ENCODE peak calls at places on chromosomes 3 and 15, in nine cellular contexts. One of them, this sample, is unnamed.

GRCh38 chr3:45528429-45528828 is 66.1 kb upstream of the LIMD1 start:
- DNase-seq in hepatocyte: no peak
- DNase-seq in small intestine: no peak
- DNase-seq in mucosa of descending colon: no peak
- DNase-seq in mesendoderm: no peak
- DNase-seq in tibial artery: no peak
- DNase-seq in lower lobe of right lung: no peak
- DNase-seq in CD8-positive, alpha-beta memory T cell: no peak
- DNase-seq in fibroblast of mammary gland: peak
- DNase-seq in this sample: no peak

GRCh38 chr3:10945683-10946287 is 46.8 kb upstream of the SLC6A1 start:
- DNase-seq in hepatocyte: peak
- DNase-seq in small intestine: peak
- DNase-seq in mucosa of descending colon: no peak
- DNase-seq in mesendoderm: peak
- DNase-seq in tibial artery: peak
- DNase-seq in lower lobe of right lung: peak
- DNase-seq in CD8-positive, alpha-beta memory T cell: peak
- DNase-seq in fibroblast of mammary gland: peak
- DNase-seq in this sample: peak

GRCh38 chr3:113744941-113745272 is 1.1 kb downstream of the NAA50 start:
- DNase-seq in hepatocyte: no peak
- DNase-seq in small intestine: no peak
- DNase-seq in mucosa of descending colon: no peak
- DNase-seq in mesendoderm: no peak
- DNase-seq in tibial artery: no peak
- DNase-seq in lower lobe of right lung: no peak
- DNase-seq in CD8-positive, alpha-beta memory T cell: no peak
- DNase-seq in fibroblast of mammary gland: no peak
- DNase-seq in this sample: no peak

GRCh38 chr15:48547305-48547704 is 98.2 kb downstream of the FBN1 start:
- DNase-seq in hepatocyte: no peak
- DNase-seq in small intestine: no peak
- DNase-seq in mucosa of descending colon: no peak
- DNase-seq in mesendoderm: no peak
- DNase-seq in tibial artery: no peak
- DNase-seq in lower lobe of right lung: no peak
- DNase-seq in CD8-positive, alpha-beta memory T cell: no peak
- DNase-seq in fibroblast of mammary gland: peak
- DNase-seq in this sample: peak

GRCh38 chr15:55358471-55358870 is 39.4 kb downstream of the PIGB start:
- DNase-seq in hepatocyte: no peak
- DNase-seq in small intestine: no peak
- DNase-seq in mucosa of descending colon: no peak
- DNase-seq in mesendoderm: no peak
- DNase-seq in tibial artery: no peak
- DNase-seq in lower lobe of right lung: no peak
- DNase-seq in CD8-positive, alpha-beta memory T cell: no peak
- DNase-seq in fibroblast of mammary gland: no peak
- DNase-seq in this sample: no peak

GRCh38 chr15:60557157-60557556 is 78.2 kb upstream of the ICE2 start:
- DNase-seq in hepatocyte: no peak
- DNase-seq in small intestine: peak
- DNase-seq in mucosa of descending colon: no peak
- DNase-seq in mesendoderm: no peak
- DNase-seq in tibial artery: no peak
- DNase-seq in lower lobe of right lung: no peak
- DNase-seq in CD8-positive, alpha-beta memory T cell: peak
- DNase-seq in fibroblast of mammary gland: no peak
- DNase-seq in this sample: no peak

GRCh38 chr3:84885199-84885882 is 73.4 kb upstream of the CADM2 start:
- DNase-seq in hepatocyte: no peak
- DNase-seq in small intestine: no peak
- DNase-seq in mucosa of descending colon: no peak
- DNase-seq in mesendoderm: no peak
- DNase-seq in tibial artery: no peak
- DNase-seq in lower lobe of right lung: no peak
- DNase-seq in CD8-positive, alpha-beta memory T cell: no peak
- DNase-seq in fibroblast of mammary gland: no peak
- DNase-seq in this sample: no peak

GRCh38 chr15:72970965-72971746 is 81.1 kb upstream of the NEO1 start:
- DNase-seq in hepatocyte: no peak
- DNase-seq in small intestine: no peak
- DNase-seq in mucosa of descending colon: no peak
- DNase-seq in mesendoderm: no peak
- DNase-seq in tibial artery: no peak
- DNase-seq in lower lobe of right lung: no peak
- DNase-seq in CD8-positive, alpha-beta memory T cell: no peak
- DNase-seq in fibroblast of mammary gland: peak
- DNase-seq in this sample: peak

GRCh38 chr15:91561371-91562100 is 292.0 kb upstream of the SLCO3A1 start:
- DNase-seq in hepatocyte: peak
- DNase-seq in small intestine: no peak
- DNase-seq in mucosa of descending colon: no peak
- DNase-seq in mesendoderm: no peak
- DNase-seq in tibial artery: peak
- DNase-seq in lower lobe of right lung: no peak
- DNase-seq in CD8-positive, alpha-beta memory T cell: no peak
- DNase-seq in fibroblast of mammary gland: peak
- DNase-seq in this sample: peak

GRCh38 chr15:40137011-40137906 is 23.6 kb upstream of the BUB1B start:
- DNase-seq in hepatocyte: no peak
- DNase-seq in small intestine: no peak
- DNase-seq in mucosa of descending colon: no peak
- DNase-seq in mesendoderm: peak
- DNase-seq in tibial artery: no peak
- DNase-seq in lower lobe of right lung: no peak
- DNase-seq in CD8-positive, alpha-beta memory T cell: no peak
- DNase-seq in fibroblast of mammary gland: no peak
- DNase-seq in this sample: no peak

GRCh38 chr15:76840830-76841460 is 64.2 kb downstream of the SCAPER start:
- DNase-seq in hepatocyte: peak
- DNase-seq in small intestine: peak
- DNase-seq in mucosa of descending colon: no peak
- DNase-seq in mesendoderm: peak
- DNase-seq in tibial artery: no peak
- DNase-seq in lower lobe of right lung: no peak
- DNase-seq in CD8-positive, alpha-beta memory T cell: no peak
- DNase-seq in fibroblast of mammary gland: peak
- DNase-seq in this sample: peak

GRCh38 chr3:160458151-160458550 is 8.6 kb upstream of the TRIM59 start:
- DNase-seq in hepatocyte: no peak
- DNase-seq in small intestine: no peak
- DNase-seq in mucosa of descending colon: no peak
- DNase-seq in mesendoderm: peak
- DNase-seq in tibial artery: no peak
- DNase-seq in lower lobe of right lung: no peak
- DNase-seq in CD8-positive, alpha-beta memory T cell: no peak
- DNase-seq in fibroblast of mammary gland: no peak
- DNase-seq in this sample: no peak

GRCh38 chr3:97510795-97511194 is 253.8 kb upstream of the ARL6 start:
- DNase-seq in hepatocyte: peak
- DNase-seq in small intestine: peak
- DNase-seq in mucosa of descending colon: no peak
- DNase-seq in mesendoderm: peak
- DNase-seq in tibial artery: no peak
- DNase-seq in lower lobe of right lung: no peak
- DNase-seq in CD8-positive, alpha-beta memory T cell: no peak
- DNase-seq in fibroblast of mammary gland: no peak
- DNase-seq in this sample: no peak

GRCh38 chr15:26648676-26649075 is 124.2 kb downstream of the GABRB3 start:
- DNase-seq in hepatocyte: no peak
- DNase-seq in small intestine: no peak
- DNase-seq in mucosa of descending colon: no peak
- DNase-seq in mesendoderm: no peak
- DNase-seq in tibial artery: no peak
- DNase-seq in lower lobe of right lung: no peak
- DNase-seq in CD8-positive, alpha-beta memory T cell: no peak
- DNase-seq in fibroblast of mammary gland: no peak
- DNase-seq in this sample: no peak

GRCh38 chr15:43052860-43053259 is 53.0 kb downstream of the UBR1 start:
- DNase-seq in hepatocyte: no peak
- DNase-seq in small intestine: no peak
- DNase-seq in mucosa of descending colon: no peak
- DNase-seq in mesendoderm: no peak
- DNase-seq in tibial artery: no peak
- DNase-seq in lower lobe of right lung: no peak
- DNase-seq in CD8-positive, alpha-beta memory T cell: no peak
- DNase-seq in fibroblast of mammary gland: no peak
- DNase-seq in this sample: no peak

GRCh38 chr15:43056696-43057095 is 49.1 kb downstream of the UBR1 start:
- DNase-seq in hepatocyte: no peak
- DNase-seq in small intestine: no peak
- DNase-seq in mucosa of descending colon: no peak
- DNase-seq in mesendoderm: no peak
- DNase-seq in tibial artery: no peak
- DNase-seq in lower lobe of right lung: no peak
- DNase-seq in CD8-positive, alpha-beta memory T cell: no peak
- DNase-seq in fibroblast of mammary gland: no peak
- DNase-seq in this sample: no peak
- H3K4me3 ChIP-seq in hepatocyte: no peak
- H3K4me3 ChIP-seq in small intestine: no peak
- H3K4me3 ChIP-seq in mucosa of descending colon: no peak
- H3K4me3 ChIP-seq in mesendoderm: no peak
- H3K4me3 ChIP-seq in tibial artery: no peak
- H3K4me3 ChIP-seq in lower lobe of right lung: no peak
- H3K4me3 ChIP-seq in CD8-positive, alpha-beta memory T cell: no peak
- H3K4me3 ChIP-seq in fibroblast of mammary gland: no peak
- H3K4me3 ChIP-seq in this sample: no peak

DNA sequence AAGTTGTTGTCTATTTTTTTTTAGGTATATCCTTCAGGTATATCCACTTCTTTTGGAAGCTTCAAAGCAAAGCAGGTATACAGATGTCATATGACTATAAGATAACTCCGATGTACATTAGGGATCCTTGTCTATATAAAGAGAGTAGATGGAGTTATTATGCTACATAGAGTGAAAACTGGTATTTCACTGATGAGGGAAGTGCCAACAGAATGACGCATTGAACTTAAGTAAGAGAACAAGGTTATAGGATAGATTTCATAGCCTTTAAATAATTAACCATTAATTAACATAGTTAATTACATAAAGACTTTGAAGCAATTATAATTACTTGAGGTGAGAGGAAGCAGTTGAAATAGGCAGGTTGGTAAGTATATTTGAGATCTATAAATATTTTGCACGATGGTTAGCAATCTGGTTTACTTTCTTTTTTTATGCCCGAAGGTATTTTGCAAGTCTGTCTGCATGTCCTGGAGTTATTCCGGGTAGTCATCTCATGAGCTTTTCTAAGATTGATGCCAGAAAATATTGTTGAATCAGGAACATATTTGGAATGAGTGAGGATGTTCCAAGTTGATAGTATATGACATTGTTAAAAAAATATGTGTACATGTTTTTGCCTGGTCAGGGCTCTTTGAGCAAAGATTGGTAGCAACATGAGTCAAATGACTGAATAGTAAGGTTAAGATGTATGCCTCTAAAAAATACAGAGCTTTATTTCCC is 299.5 kb upstream of the KCNMB2 start:
- DNase-seq in hepatocyte: no peak
- DNase-seq in small intestine: no peak
- DNase-seq in mucosa of descending colon: no peak
- DNase-seq in mesendoderm: no peak
- DNase-seq in tibial artery: no peak
- DNase-seq in lower lobe of right lung: no peak
- DNase-seq in CD8-positive, alpha-beta memory T cell: no peak
- DNase-seq in fibroblast of mammary gland: peak
- DNase-seq in this sample: peak
- H3K4me3 ChIP-seq in hepatocyte: no peak
- H3K4me3 ChIP-seq in small intestine: no peak
- H3K4me3 ChIP-seq in mucosa of descending colon: no peak
- H3K4me3 ChIP-seq in mesendoderm: no peak
- H3K4me3 ChIP-seq in tibial artery: no peak
- H3K4me3 ChIP-seq in lower lobe of right lung: no peak
- H3K4me3 ChIP-seq in CD8-positive, alpha-beta memory T cell: no peak
- H3K4me3 ChIP-seq in fibroblast of mammary gland: no peak
- H3K4me3 ChIP-seq in this sample: no peak

DNA sequence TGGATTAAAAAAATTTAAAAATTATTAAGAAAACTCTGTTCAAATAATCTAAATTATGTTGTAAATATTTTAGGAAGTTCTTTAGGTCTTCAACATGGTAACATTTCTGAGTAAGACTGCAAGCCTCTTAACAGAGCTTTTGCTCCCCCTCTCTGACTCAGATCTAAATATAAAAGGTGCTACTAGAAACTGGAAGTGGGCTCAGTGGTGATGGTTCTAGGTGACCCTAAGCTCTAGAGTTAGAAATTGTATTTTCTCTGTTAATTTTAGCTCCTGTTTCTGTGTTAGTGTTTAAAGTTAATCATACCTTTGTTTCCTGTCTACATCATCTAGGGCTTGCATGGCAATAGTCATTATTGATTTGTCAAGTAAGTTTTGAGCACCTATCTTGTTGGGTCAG is 159.9 kb upstream of the MEIS2 start:
- DNase-seq in hepatocyte: no peak
- DNase-seq in small intestine: no peak
- DNase-seq in mucosa of descending colon: no peak
- DNase-seq in mesendoderm: no peak
- DNase-seq in tibial artery: no peak
- DNase-seq in lower lobe of right lung: no peak
- DNase-seq in CD8-positive, alpha-beta memory T cell: no peak
- DNase-seq in fibroblast of mammary gland: no peak
- DNase-seq in this sample: no peak
- H3K4me3 ChIP-seq in hepatocyte: no peak
- H3K4me3 ChIP-seq in small intestine: no peak
- H3K4me3 ChIP-seq in mucosa of descending colon: no peak
- H3K4me3 ChIP-seq in mesendoderm: no peak
- H3K4me3 ChIP-seq in tibial artery: no peak
- H3K4me3 ChIP-seq in lower lobe of right lung: no peak
- H3K4me3 ChIP-seq in CD8-positive, alpha-beta memory T cell: no peak
- H3K4me3 ChIP-seq in fibroblast of mammary gland: no peak
- H3K4me3 ChIP-seq in this sample: no peak

GRCh38 chr3:50269460-50269859 is 513 bp downstream of the SEMA3B start:
- DNase-seq in hepatocyte: no peak
- DNase-seq in small intestine: no peak
- DNase-seq in mucosa of descending colon: no peak
- DNase-seq in mesendoderm: no peak
- DNase-seq in tibial artery: no peak
- DNase-seq in lower lobe of right lung: no peak
- DNase-seq in CD8-positive, alpha-beta memory T cell: no peak
- DNase-seq in fibroblast of mammary gland: no peak
- DNase-seq in this sample: no peak

GRCh38 chr3:50270422-50270831 is 1.5 kb downstream of the SEMA3B start:
- DNase-seq in hepatocyte: no peak
- DNase-seq in small intestine: no peak
- DNase-seq in mucosa of descending colon: peak
- DNase-seq in mesendoderm: no peak
- DNase-seq in tibial artery: no peak
- DNase-seq in lower lobe of right lung: no peak
- DNase-seq in CD8-positive, alpha-beta memory T cell: no peak
- DNase-seq in fibroblast of mammary gland: no peak
- DNase-seq in this sample: no peak

GRCh38 chr3:50268703-50269451 is at the start of gene SEMA3B:
- DNase-seq in hepatocyte: peak
- DNase-seq in small intestine: peak
- DNase-seq in mucosa of descending colon: peak
- DNase-seq in mesendoderm: no peak
- DNase-seq in tibial artery: peak
- DNase-seq in lower lobe of right lung: peak
- DNase-seq in CD8-positive, alpha-beta memory T cell: no peak
- DNase-seq in fibroblast of mammary gland: no peak
- DNase-seq in this sample: no peak

GRCh38 chr3:50270841-50271240 is 1.9 kb downstream of the SEMA3B start:
- DNase-seq in hepatocyte: no peak
- DNase-seq in small intestine: no peak
- DNase-seq in mucosa of descending colon: no peak
- DNase-seq in mesendoderm: no peak
- DNase-seq in tibial artery: no peak
- DNase-seq in lower lobe of right lung: no peak
- DNase-seq in CD8-positive, alpha-beta memory T cell: no peak
- DNase-seq in fibroblast of mammary gland: no peak
- DNase-seq in this sample: no peak

GRCh38 chr3:50269977-50270413 is 1.0 kb downstream of the SEMA3B start:
- DNase-seq in hepatocyte: peak
- DNase-seq in small intestine: no peak
- DNase-seq in mucosa of descending colon: peak
- DNase-seq in mesendoderm: no peak
- DNase-seq in tibial artery: no peak
- DNase-seq in lower lobe of right lung: no peak
- DNase-seq in CD8-positive, alpha-beta memory T cell: no peak
- DNase-seq in fibroblast of mammary gland: peak
- DNase-seq in this sample: no peak
- H3K4me3 ChIP-seq in hepatocyte: no peak
- H3K4me3 ChIP-seq in small intestine: peak
- H3K4me3 ChIP-seq in mucosa of descending colon: no peak
- H3K4me3 ChIP-seq in mesendoderm: no peak
- H3K4me3 ChIP-seq in tibial artery: no peak
- H3K4me3 ChIP-seq in lower lobe of right lung: peak
- H3K4me3 ChIP-seq in CD8-positive, alpha-beta memory T cell: no peak
- H3K4me3 ChIP-seq in fibroblast of mammary gland: no peak
- H3K4me3 ChIP-seq in this sample: no peak